ENCODE peak calls at places on chromosomes 7 and 10, in nine cellular contexts. D is stimulated activated CD4-positive, alpha-beta T cell treated with anti-CD3 and anti-CD28 coated beads, Interleukin-12 subunit alpha, Interleukin-12 subunit beta, amount 100 ng/mL, for 48 hours; W is Peyer's patch; T is fibroblast of lung; J is ovary; E is effector CD4-positive, alpha-beta T cell; I is KBM-7; X is naive thymus-derived CD8-positive, alpha-beta T cell; G is T-cell. Y is an unnamed sample.

GRCh38 chr10:71308244-71308643 is 10.8 kb upstream of the SLC29A3 start:
- DNase-seq in D (no peak), W (no peak), T (no peak), J (no peak), E (no peak), I (no peak), X (no peak), G (no peak), Y (no peak)

GRCh38 chr10:30784896-30785605 is 155.5 kb upstream of the LYZL2 start:
- DNase-seq in D (no peak), W (peak), T (peak), J (peak), E (no peak), I (no peak), X (peak), G (no peak), Y (peak)

GRCh38 chr7:132783824-132784223 is 207.6 kb upstream of the PLXNA4 start:
- DNase-seq in D (no peak), W (no peak), T (peak), J (no peak), E (no peak), I (no peak), X (no peak), G (no peak), Y (no peak)

GRCh38 chr7:48611993-48612392 is 312.4 kb upstream of the CDC14C start:
- DNase-seq in D (no peak), W (no peak), T (no peak), J (no peak), E (no peak), I (no peak), X (no peak), G (no peak), Y (no peak)

GRCh38 chr7:66400400-66400799 is 195.3 kb downstream of the TPST1 start:
- DNase-seq in D (no peak), W (no peak), T (no peak), J (no peak), E (no peak), I (no peak), X (no peak), G (no peak), Y (no peak)

GRCh38 chr10:71984126-71984797 is 20.1 kb downstream of the CHST3 start:
- DNase-seq in D (no peak), W (no peak), T (no peak), J (peak), E (no peak), I (no peak), X (no peak), G (no peak), Y (no peak)

GRCh38 chr7:47714669-47715607 is 133.0 kb upstream of the TNS3 start:
- DNase-seq in D (no peak), W (peak), T (no peak), J (no peak), E (no peak), I (peak), X (no peak), G (no peak), Y (no peak)

GRCh38 chr10:30873408-30873807 is 158.3 kb downstream of the ZNF438 start:
- DNase-seq in D (no peak), W (no peak), T (no peak), J (no peak), E (no peak), I (no peak), X (no peak), G (no peak), Y (no peak)

GRCh38 chr7:108348913-108349312 is 107.3 kb downstream of the NRCAM start:
- DNase-seq in D (no peak), W (no peak), T (peak), J (no peak), E (no peak), I (no peak), X (no peak), G (no peak), Y (no peak)

GRCh38 chr10:16752099-16752498 is 65.1 kb downstream of the RSU1 start:
- DNase-seq in D (no peak), W (no peak), T (no peak), J (no peak), E (no peak), I (no peak), X (no peak), G (no peak), Y (no peak)

GRCh38 chr10:116027355-116027754 is 245.7 kb downstream of the GFRA1 start:
- DNase-seq in D (no peak), W (no peak), T (no peak), J (no peak), E (no peak), I (no peak), X (no peak), G (no peak), Y (no peak)

GRCh38 chr10:6009159-6009558 is 31.8 kb upstream of the IL15RA start:
- DNase-seq in D (no peak), W (no peak), T (peak), J (no peak), E (no peak), I (no peak), X (no peak), G (no peak), Y (no peak)

GRCh38 chr10:130372222-130372621 is 236.0 kb downstream of the GLRX3 start:
- DNase-seq in D (no peak), W (no peak), T (no peak), J (no peak), E (no peak), I (no peak), X (no peak), G (no peak), Y (no peak)

GRCh38 chr7:47653550-47654351 is 71.8 kb upstream of the TNS3 start:
- DNase-seq in D (no peak), W (no peak), T (peak), J (no peak), E (no peak), I (no peak), X (no peak), G (no peak), Y (no peak)

GRCh38 chr10:125048101-125048864 is 106.4 kb downstream of the ZRANB1 start:
- DNase-seq in D (peak), W (peak), T (peak), J (peak), E (no peak), I (peak), X (peak), G (peak), Y (peak)

GRCh38 chr7:85600425-85600824 is 413.6 kb upstream of the SEMA3D start:
- DNase-seq in D (no peak), W (no peak), T (peak), J (no peak), E (no peak), I (no peak), X (no peak), G (no peak), Y (no peak)

GRCh38 chr10:63266337-63267327 is 133.5 kb downstream of the NRBF2 start:
- DNase-seq in D (no peak), W (no peak), T (peak), J (no peak), E (no peak), I (no peak), X (no peak), G (no peak), Y (no peak)

GRCh38 chr7:124179641-124180040 is 146.8 kb upstream of the TMEM229A start:
- DNase-seq in D (no peak), W (no peak), T (no peak), J (no peak), E (no peak), I (no peak), X (no peak), G (no peak), Y (no peak)

GRCh38 chr7:94632338-94633024 is 23.5 kb downstream of the SGCE start:
- DNase-seq in D (no peak), W (no peak), T (peak), J (no peak), E (no peak), I (no peak), X (no peak), G (no peak), Y (no peak)

GRCh38 chr10:42974693-42975002 is 102.2 kb upstream of the RET start:
- DNase-seq in D (no peak), W (no peak), T (no peak), J (peak), E (no peak), I (no peak), X (no peak), G (no peak), Y (no peak)

GRCh38 chr10:96017227-96017687 is 26.1 kb upstream of the CCNJ start:
- DNase-seq in D (no peak), W (no peak), T (peak), J (no peak), E (peak), I (peak), X (peak), G (peak), Y (no peak)

GRCh38 chr7:50714851-50715250 is 67.8 kb downstream of the GRB10 start:
- DNase-seq in D (no peak), W (no peak), T (no peak), J (no peak), E (no peak), I (no peak), X (no peak), G (no peak), Y (no peak)

GRCh38 chr10:20949967-20950366 is 52.9 kb upstream of the NEBL start:
- DNase-seq in D (no peak), W (no peak), T (no peak), J (no peak), E (no peak), I (no peak), X (no peak), G (no peak), Y (no peak)

GRCh38 chr10:118663176-118663575 is 67.7 kb upstream of the PRLHR start:
- DNase-seq in D (no peak), W (no peak), T (no peak), J (no peak), E (no peak), I (no peak), X (no peak), G (no peak), Y (no peak)

GRCh38 chr10:15780353-15781135 is 60.8 kb upstream of the ITGA8 start:
- DNase-seq in D (no peak), W (no peak), T (peak), J (peak), E (no peak), I (no peak), X (no peak), G (no peak), Y (peak)

GRCh38 chr7:85573346-85573745 is 386.5 kb upstream of the SEMA3D start:
- DNase-seq in D (no peak), W (no peak), T (no peak), J (no peak), E (no peak), I (no peak), X (no peak), G (no peak), Y (no peak)

GRCh38 chr7:64890761-64891666 is 12.1 kb upstream of the ZNF273 start:
- DNase-seq in D (no peak), W (no peak), T (no peak), J (no peak), E (no peak), I (no peak), X (no peak), G (no peak), Y (no peak)

GRCh38 chr7:156218544-156219306 is 406.5 kb upstream of the SHH start:
- DNase-seq in D (no peak), W (no peak), T (no peak), J (no peak), E (no peak), I (no peak), X (no peak), G (no peak), Y (no peak)

GRCh38 chr10:129692695-129693094 is 225.7 kb downstream of the MGMT start:
- DNase-seq in D (no peak), W (no peak), T (no peak), J (no peak), E (no peak), I (no peak), X (no peak), G (no peak), Y (no peak)

Y was measured in left ventricle myocardium inferior.